ENCODE peak calls at places on chromosomes 6 and 20, in five cellular contexts. O is heart left ventricle, K is adipocyte, D is body of pancreas, N is transverse colon. R is an unnamed sample.
A peak's percentile ranks its signal among the peaks of the same experiment; 100 is the strongest.

GRCh38 chr6:30988209-30988825 is 4.8 kb downstream of the MUC21 start:
- DNase-seq in D (no peak), N (no peak), O (no peak), K (no peak), R (no peak)

GRCh38 chr6:165895421-165896165 is 232.6 kb upstream of the PDE10A start:
- DNase-seq in K (no peak), D (no peak), N (no peak), O (no peak), R (no peak)

GRCh38 chr6:71245265-71246049 is 43.2 kb upstream of the OGFRL1 start:
- DNase-seq in K (no peak), N (no peak), D (no peak), O (no peak), R (no peak)

GRCh38 chr20:54123587-54124180 is 50.1 kb downstream of the CYP24A1 start:
- DNase-seq in D (peak; percentile 65), O (no peak), K (peak; percentile 75), N (peak; percentile 79), R (peak; percentile 71)

GRCh38 chr6:54935739-54936138 is 89.2 kb downstream of the FAM83B start:
- DNase-seq in N (no peak), O (no peak), K (peak; percentile 30), D (no peak), R (no peak)

GRCh38 chr6:41756354-41756753 is 9.2 kb upstream of the PGC start:
- DNase-seq in D (no peak), K (no peak), N (no peak), O (no peak), R (peak; percentile 16)

GRCh38 chr20:33394718-33395117 is 6.6 kb downstream of the CDK5RAP1 start:
- DNase-seq in O (no peak), N (no peak), K (no peak), D (no peak), R (peak; percentile 25)

GRCh38 chr6:40695114-40695513 is 108.0 kb upstream of the LRFN2 start:
- DNase-seq in N (no peak), K (no peak), O (no peak), D (no peak), R (no peak)

GRCh38 chr6:34912715-34913464 is 23.8 kb downstream of the ANKS1A start:
- DNase-seq in N (no peak), K (peak; percentile 35), O (no peak), D (no peak), R (no peak)

GRCh38 chr20:37357481-37358365 is 11.8 kb downstream of the SRC start:
- DNase-seq in K (no peak), D (peak; percentile 64), O (no peak), N (no peak), R (no peak)

GRCh38 chr6:37049990-37050853 is 44.8 kb downstream of the FGD2 start:
- DNase-seq in N (peak; percentile 77), K (no peak), O (peak; percentile 74), D (peak; percentile 79), R (peak; percentile 87)

GRCh38 chr6:37047933-37048850 is 42.7 kb downstream of the FGD2 start:
- DNase-seq in K (no peak), N (no peak), O (no peak), D (no peak), R (no peak)

GRCh38 chr6:37047421-37047931 is 42.0 kb downstream of the FGD2 start:
- DNase-seq in N (no peak), O (no peak), D (no peak), K (no peak), R (no peak)

GRCh38 chr6:37049735-37049989 is 44.2 kb downstream of the FGD2 start:
- DNase-seq in D (no peak), O (no peak), K (no peak), N (no peak), R (no peak)

GRCh38 chr6:37048851-37049734 is 43.6 kb downstream of the FGD2 start:
- DNase-seq in O (no peak), K (peak; percentile 93), N (peak; percentile 69), D (peak; percentile 90), R (peak; percentile 80)
- H3K4me1 ChIP-seq in O (peaks cover 16% of the 10 kb centered on the region), K (peaks cover 6% of the 10 kb centered on the region), N (peaks cover 21% of the 10 kb centered on the region), D (peaks cover 61% of the 10 kb centered on the region), R (peaks cover 14% of the 10 kb centered on the region)

GRCh38 chr6:27295301-27296079 is 16.6 kb downstream of the POM121L2 start:
- DNase-seq in O (no peak), N (no peak), K (peak; percentile 59), D (no peak), R (no peak)

GRCh38 chr6:27294409-27294808 is 17.7 kb downstream of the POM121L2 start:
- DNase-seq in O (no peak), D (no peak), K (no peak), N (no peak), R (no peak)

GRCh38 chr6:27297857-27298730 is 14.0 kb downstream of the POM121L2 start:
- DNase-seq in K (peak; percentile 38), D (no peak), N (no peak), O (no peak), R (no peak)

GRCh38 chr6:27297484-27297856 is 14.6 kb downstream of the POM121L2 start:
- DNase-seq in O (no peak), D (no peak), K (no peak), N (no peak), R (no peak)

DNA sequence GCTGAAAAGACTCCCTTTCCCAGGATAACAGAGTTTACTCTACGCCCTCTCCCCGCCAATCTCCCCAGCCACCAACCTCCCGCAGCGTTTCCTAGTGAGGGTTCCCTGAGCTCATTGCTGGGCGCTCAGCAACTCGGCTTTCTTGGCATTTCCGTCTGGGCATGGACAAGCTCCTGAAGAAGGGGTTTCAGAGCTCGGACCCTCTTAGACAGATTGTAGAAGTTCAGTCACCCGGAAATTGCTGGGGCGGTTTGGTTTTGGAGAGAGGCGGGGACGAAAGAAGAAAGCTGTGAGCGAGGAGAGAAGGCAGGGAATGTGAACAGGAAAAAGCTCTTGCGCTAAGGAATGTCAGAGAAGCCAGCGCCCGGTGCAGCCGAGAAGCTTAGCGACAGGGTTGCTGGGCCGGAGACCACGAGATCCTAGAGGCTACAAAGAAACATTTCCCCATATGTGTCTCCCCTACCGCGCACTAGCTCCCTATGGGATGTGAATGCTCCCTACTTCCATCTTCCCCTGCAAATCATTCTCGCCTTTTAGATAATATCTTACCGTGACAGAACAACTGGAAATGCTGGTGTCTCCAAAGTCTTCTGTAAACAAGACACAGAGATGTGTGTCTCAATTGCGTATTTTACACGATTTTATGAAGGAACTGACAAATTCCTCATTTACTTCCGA is 15.8 kb downstream of the POM121L2 start:
- DNase-seq in D (no peak), K (peak; percentile 67), O (no peak), N (no peak), R (no peak)
- H3K4me3 ChIP-seq in D (no peak overlapping the region), K (peak overlapping the region; percentile 77), O (no peak overlapping the region), N (peak overlapping the region; percentile 5), R (no peak overlapping the region)

GRCh38 chr6:32183030-32183429 is 1.0 kb downstream of the AGER start:
- DNase-seq in K (no peak), O (no peak), D (no peak), N (no peak), R (no peak)
- H3K4me1 ChIP-seq in K (peaks cover 18% of the 10 kb centered on the region), O (peaks cover 75% of the 10 kb centered on the region), D (peaks cover 26% of the 10 kb centered on the region), N (peaks cover 18% of the 10 kb centered on the region), R (peaks cover 28% of the 10 kb centered on the region)

GRCh38 chr20:1666802-1667201 is 9.2 kb upstream of the SIRPG start:
- DNase-seq in K (no peak), O (no peak), D (no peak), N (no peak), R (no peak)

GRCh38 chr20:1661542-1662299 is 4.1 kb upstream of the SIRPG start:
- DNase-seq in O (no peak), N (no peak), D (no peak), K (no peak), R (no peak)

GRCh38 chr20:1664911-1665310 is 7.3 kb upstream of the SIRPG start:
- DNase-seq in D (no peak), N (peak; percentile 37), O (no peak), K (no peak), R (no peak)

GRCh38 chr20:1665345-1665744 is 7.8 kb upstream of the SIRPG start:
- DNase-seq in D (no peak), N (no peak), K (no peak), O (no peak), R (no peak)

DNA sequence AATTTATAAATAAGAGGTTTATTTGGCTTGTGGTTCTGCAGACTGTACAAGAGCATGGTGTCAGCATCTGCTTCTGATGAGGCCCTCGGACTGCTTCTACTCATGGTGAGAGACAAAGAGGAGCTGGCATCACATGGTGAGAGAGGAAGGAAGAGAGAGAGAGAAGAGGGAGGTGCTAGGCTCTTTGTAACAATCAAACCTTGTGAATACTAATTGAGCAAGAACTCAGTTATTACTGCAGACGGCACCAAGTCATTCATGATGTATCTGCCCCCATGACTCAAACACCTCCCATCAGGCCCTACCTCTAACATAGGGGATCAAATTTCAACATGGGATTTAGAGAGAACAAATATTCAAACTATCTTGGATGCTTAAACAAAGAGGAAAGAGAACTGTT is 6.3 kb upstream of the SIRPG start:
- DNase-seq in K (no peak), O (no peak), N (no peak), D (no peak), R (no peak)
- H3K4me3 ChIP-seq in K (no peak overlapping the region), O (no peak overlapping the region), N (no peak overlapping the region), D (no peak overlapping the region), R (no peak overlapping the region)

DNA sequence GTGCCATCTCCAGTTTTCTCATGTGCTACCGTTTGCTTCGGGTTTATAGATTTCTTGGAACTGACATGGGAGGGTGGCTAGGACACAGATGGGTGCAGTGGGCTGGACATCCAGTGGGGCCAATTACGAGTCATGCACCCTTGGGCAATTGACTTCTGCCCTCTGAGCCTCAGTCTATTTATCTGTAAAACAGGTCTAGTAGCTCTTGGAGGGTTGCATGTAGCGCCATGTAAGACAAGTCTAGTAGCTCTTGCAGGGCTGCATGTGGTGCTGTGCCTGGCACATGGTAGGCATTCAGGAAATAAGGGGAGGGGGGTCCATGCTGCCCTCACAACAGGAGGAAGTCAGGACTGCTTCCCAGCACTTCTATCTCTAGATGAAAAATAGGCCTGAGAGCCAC is 15.3 kb downstream of the PMEPA1 start:
- DNase-seq in K (no peak), N (no peak), D (no peak), O (no peak), R (no peak)
- H3K4me1 ChIP-seq in K (peaks cover 18% of the 10 kb centered on the region), N (peaks cover 45% of the 10 kb centered on the region), D (peaks cover 70% of the 10 kb centered on the region), O (peaks cover 54% of the 10 kb centered on the region), R (peaks cover 55% of the 10 kb centered on the region)

GRCh38 chr6:28659250-28659566 is 133.5 kb downstream of the GPX5 start:
- DNase-seq in K (peak; percentile 4), O (no peak), N (no peak), D (no peak), R (no peak)
- H3K4me3 ChIP-seq in K (peak overlapping the region; percentile 90), O (peak overlapping the region; percentile 51), N (no peak overlapping the region), D (no peak overlapping the region), R (no peak overlapping the region)

GRCh38 chr20:51747182-51747911 is 20.8 kb downstream of the ATP9A start:
- DNase-seq in D (no peak), N (peak; percentile 24), O (no peak), K (no peak), R (no peak)
- H3K4me1 ChIP-seq in D (peaks cover 38% of the 10 kb centered on the region), N (peaks cover 36% of the 10 kb centered on the region), O (peaks cover 21% of the 10 kb centered on the region), K (peaks cover 55% of the 10 kb centered on the region), R (peaks cover 49% of the 10 kb centered on the region)

DNA sequence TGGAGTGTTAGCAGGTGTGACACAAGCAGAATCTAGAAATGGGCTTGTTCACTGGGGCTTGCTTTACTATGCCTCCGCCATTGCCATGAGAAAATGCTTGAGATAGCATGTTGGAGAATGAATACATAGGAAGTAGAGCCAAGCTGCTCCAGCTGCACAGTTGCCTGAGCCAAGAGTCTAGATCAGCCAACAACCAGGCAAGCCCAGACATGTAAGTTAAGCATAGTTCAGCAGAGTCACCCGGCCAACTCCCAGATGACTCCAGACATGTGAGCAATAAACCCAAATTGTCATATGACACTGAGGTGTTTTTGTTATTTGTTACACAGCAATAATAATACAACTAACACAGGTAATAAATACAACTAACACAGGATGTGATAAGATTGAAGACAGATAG is 167.9 kb downstream of the HAO1 start:
- DNase-seq in N (no peak), O (no peak), K (peak; percentile 13), D (no peak), R (no peak)
- H3K4me3 ChIP-seq in N (no peak overlapping the region), O (no peak overlapping the region), K (no peak overlapping the region), D (no peak overlapping the region), R (no peak overlapping the region)

R was measured in mucosa of descending colon.